ENCODE peak calls at places on chromosomes 2 and 18, in ten cellular contexts. U, Q, L, C, R, K, G, J, X and W are unnamed samples.

GRCh38 chr2:101559576-101559975 is 84.7 kb upstream of the RFX8 start:
- DNase-seq in U (no peak), Q (no peak), L (peak; percentile 81), C (no peak), R (no peak), K (peak; percentile 58), G (no peak), J (no peak), X (no peak), W (no peak)

GRCh38 chr2:13193900-13194299 is 477.2 kb downstream of the TRIB2 start:
- DNase-seq in U (peak; percentile 48), Q (no peak), L (no peak), C (peak; percentile 13), R (no peak), K (no peak), G (peak; percentile 28), J (no peak), X (peak; percentile 73), W (peak; percentile 44)

GRCh38 chr2:88748005-88748404 is 56.5 kb downstream of the RPIA start:
- DNase-seq in U (no peak), Q (no peak), L (no peak), C (no peak), R (no peak), K (no peak), G (no peak), J (no peak), X (no peak), W (peak; percentile 34)

GRCh38 chr2:235458839-235459273 is 35.0 kb upstream of the AGAP1 start:
- DNase-seq in U (no peak), Q (no peak), L (no peak), C (no peak), R (no peak), K (no peak), G (no peak), J (no peak), X (no peak), W (no peak)

GRCh38 chr18:23134780-23135678 is at the start of gene CABLES1:
- DNase-seq in U (peak; percentile 73), Q (no peak), L (peak; percentile 87), C (peak; percentile 76), R (peak; percentile 85), K (peak; percentile 60), G (peak; percentile 75), J (no peak), X (peak; percentile 71), W (no peak)

GRCh38 chr2:130901061-130901460 is 64.3 kb downstream of the ARHGEF4 start:
- DNase-seq in U (no peak), Q (no peak), L (peak; percentile 59), C (no peak), R (no peak), K (no peak), G (no peak), J (no peak), X (no peak), W (no peak)

GRCh38 chr2:157052685-157053224 is 204.8 kb upstream of the GALNT5 start:
- DNase-seq in U (peak; percentile 79), Q (no peak), L (no peak), C (no peak), R (no peak), K (no peak), G (no peak), J (no peak), X (no peak), W (no peak)

GRCh38 chr2:99404039-99404799 is 67.0 kb downstream of the EIF5B start:
- DNase-seq in U (no peak), Q (no peak), L (no peak), C (no peak), R (no peak), K (no peak), G (no peak), J (no peak), X (no peak), W (no peak)

GRCh38 chr2:20184067-20184938 is 40.6 kb downstream of the SDC1 start:
- DNase-seq in U (peak; percentile 75), Q (no peak), L (peak; percentile 62), C (no peak), R (peak; percentile 36), K (no peak), G (no peak), J (no peak), X (no peak), W (no peak)

DNA sequence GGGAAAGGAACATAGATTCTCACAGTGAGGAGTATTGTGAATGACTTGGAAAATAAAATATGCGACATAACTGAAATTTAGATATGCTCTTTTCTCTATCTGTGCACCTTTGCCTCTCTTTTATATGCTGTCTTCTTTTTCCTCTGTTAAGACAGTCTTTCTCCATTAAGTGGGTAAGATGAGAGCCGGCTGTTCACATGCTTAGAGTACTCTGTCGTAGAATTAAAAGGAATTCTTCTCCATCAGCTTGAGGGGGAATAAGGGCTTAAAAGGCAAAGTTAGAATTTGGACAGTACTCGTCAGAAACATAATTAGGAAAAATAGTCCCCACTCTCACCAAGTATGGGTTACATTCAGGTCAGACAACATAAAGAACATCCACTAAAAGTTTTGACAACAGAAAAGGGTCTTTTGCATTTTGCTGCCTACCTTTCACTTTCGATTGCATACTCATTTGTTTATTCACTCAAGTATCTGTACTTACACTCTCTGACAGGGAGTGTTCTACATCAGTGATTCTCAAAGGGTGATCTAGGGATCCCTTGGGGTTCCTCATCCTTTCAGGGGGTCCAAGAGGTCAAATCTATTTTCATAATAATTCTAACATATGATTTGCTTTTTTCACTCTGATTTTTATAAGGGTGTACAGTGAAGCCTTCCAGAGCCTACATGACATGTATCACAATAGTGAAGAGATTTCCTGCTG is 48.0 kb downstream of the ARHGAP15 start:
- DNase-seq in U (no peak), Q (no peak), L (no peak), C (peak; percentile 29), R (no peak), K (no peak), G (no peak), J (no peak), X (peak; percentile 65), W (no peak)
- H3K4me3 ChIP-seq in U (no peak overlapping the region), Q (peak overlapping the region; percentile 25), L (no peak overlapping the region), C (peak overlapping the region; percentile 45), R (peak overlapping the region; percentile 18), K (peak overlapping the region; percentile 13), G (no peak overlapping the region), J (peak overlapping the region; percentile 34), X (peak overlapping the region; percentile 40), W (no peak overlapping the region)

DNA sequence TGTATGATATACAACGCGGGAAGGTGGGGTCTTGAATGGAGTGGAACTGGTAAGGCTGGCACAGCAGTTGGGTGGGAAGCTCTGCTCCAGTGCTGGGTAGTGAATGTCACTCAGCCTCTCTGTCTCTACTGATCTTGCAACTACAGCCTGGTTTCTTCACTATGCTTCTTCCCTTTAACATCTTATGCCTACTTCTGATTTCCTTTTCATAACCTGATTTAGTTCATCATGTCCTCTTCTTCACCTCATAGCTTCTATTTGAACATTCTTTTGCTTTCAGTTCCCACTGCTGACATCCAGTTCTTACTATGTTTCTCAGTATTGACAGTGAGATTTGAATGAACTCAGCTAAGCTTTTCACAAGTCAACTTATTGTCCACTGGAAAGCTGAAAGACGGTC is 286.2 kb downstream of the ARL6IP6 start:
- DNase-seq in U (no peak), Q (no peak), L (no peak), C (peak; percentile 3), R (no peak), K (no peak), G (no peak), J (no peak), X (peak; percentile 64), W (no peak)
- H3K4me3 ChIP-seq in U (no peak overlapping the region), Q (no peak overlapping the region), L (no peak overlapping the region), C (no peak overlapping the region), R (no peak overlapping the region), K (no peak overlapping the region), G (no peak overlapping the region), J (no peak overlapping the region), X (no peak overlapping the region), W (no peak overlapping the region)

DNA sequence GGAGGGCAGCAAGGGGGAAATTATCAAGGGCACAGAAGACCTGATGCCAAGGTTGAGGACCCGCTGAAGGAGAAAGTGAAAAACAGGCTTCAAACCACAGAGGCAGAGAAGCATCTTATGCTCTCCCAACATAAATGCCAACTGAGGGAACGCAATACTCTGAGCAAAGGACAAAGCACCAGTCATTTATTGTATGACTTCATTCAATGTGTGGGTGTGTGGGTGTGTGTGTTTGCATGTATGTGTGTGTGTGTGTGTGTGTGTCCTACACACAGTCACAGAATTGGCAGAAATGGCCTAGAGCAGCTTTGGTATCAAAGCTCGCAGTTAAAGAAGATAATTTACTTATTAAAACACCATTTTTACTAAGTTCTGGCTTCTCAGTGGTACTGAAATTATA is 51.4 kb downstream of the UXS1 start:
- DNase-seq in U (no peak), Q (no peak), L (no peak), C (no peak), R (no peak), K (no peak), G (no peak), J (no peak), X (no peak), W (no peak)
- H3K4me3 ChIP-seq in U (no peak overlapping the region), Q (no peak overlapping the region), L (no peak overlapping the region), C (no peak overlapping the region), R (no peak overlapping the region), K (no peak overlapping the region), G (no peak overlapping the region), J (no peak overlapping the region), X (no peak overlapping the region), W (no peak overlapping the region)

GRCh38 chr2:42102606-42103450 is 55.0 kb downstream of the PKDCC start:
- DNase-seq in U (peak; percentile 80), Q (peak; percentile 28), L (peak; percentile 88), C (peak; percentile 67), R (peak; percentile 91), K (peak; percentile 82), G (no peak), J (no peak), X (peak; percentile 71), W (no peak)
- H3K4me3 ChIP-seq in U (no peak overlapping the region), Q (no peak overlapping the region), L (no peak overlapping the region), C (peak overlapping the region; percentile 20), R (peak overlapping the region; percentile 45), K (peak overlapping the region; percentile 54), G (no peak overlapping the region), J (no peak overlapping the region), X (peak overlapping the region; percentile 76), W (no peak overlapping the region)

DNA sequence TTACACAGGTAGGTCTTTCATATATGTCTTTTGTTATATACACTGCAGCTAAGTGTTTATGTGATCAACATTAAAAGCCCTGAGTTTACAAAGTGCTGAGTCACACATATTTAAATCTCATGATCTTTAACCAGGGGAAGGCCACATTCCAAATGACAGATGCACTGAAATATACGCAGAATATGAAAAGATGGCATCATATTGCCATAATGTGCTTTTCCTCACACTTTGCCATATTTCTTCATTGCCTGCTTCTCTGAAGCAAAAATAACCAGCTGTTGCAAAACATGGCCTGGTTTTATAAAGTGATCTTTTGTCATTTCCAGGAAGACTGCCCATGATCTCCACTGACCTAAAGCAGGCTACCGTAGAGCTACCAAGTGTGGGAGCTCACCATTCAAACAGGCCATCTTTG is 93.5 kb upstream of the MAPRE2 start:
- DNase-seq in U (peak; percentile 30), Q (no peak), L (no peak), C (no peak), R (no peak), K (no peak), G (no peak), J (no peak), X (no peak), W (no peak)
- H3K4me3 ChIP-seq in U (no peak overlapping the region), Q (no peak overlapping the region), L (no peak overlapping the region), C (no peak overlapping the region), R (no peak overlapping the region), K (no peak overlapping the region), G (no peak overlapping the region), J (no peak overlapping the region), X (no peak overlapping the region), W (no peak overlapping the region)